ENCODE peak calls at places on chromosomes 1 and 21, in four cellular contexts. B is psoas muscle, S is ACHN, C is T-cell. A is an unnamed sample.

GRCh38 chr1:98055457-98055856 is 134.6 kb upstream of the DPYD start:
- DNase-seq in B (no peak), S (peak; percentile 45), C (no peak), A (no peak)

GRCh38 chr1:236016083-236016482 is 48.8 kb downstream of the NID1 start:
- DNase-seq in B (peak; percentile 67), S (no peak), C (no peak), A (no peak)

GRCh38 chr1:235329139-235329808 is 904 bp downstream of the GGPS1 start:
- DNase-seq in B (no peak), S (peak; percentile 71), C (peak; percentile 58), A (peak; percentile 29)

GRCh38 chr1:214831956-214832355 is 229.0 kb downstream of the CENPF start:
- DNase-seq in B (no peak), S (no peak), C (no peak), A (no peak)

GRCh38 chr1:205505076-205505729 is 734 bp downstream of the CDK18 start:
- DNase-seq in B (no peak), S (peak; percentile 56), C (no peak), A (no peak)

GRCh38 chr1:232355162-232356006 is 274.5 kb downstream of the SIPA1L2 start:
- DNase-seq in B (no peak), S (no peak), C (no peak), A (no peak)

GRCh38 chr1:110067429-110067956 is 3.0 kb downstream of the ALX3 start:
- DNase-seq in B (no peak), S (no peak), C (no peak), A (no peak)

GRCh38 chr1:55500601-55501000 is 285.4 kb upstream of the USP24 start:
- DNase-seq in B (no peak), S (no peak), C (no peak), A (no peak)

GRCh38 chr1:17201201-17202021 is 3.5 kb upstream of the PADI1 start:
- DNase-seq in B (no peak), S (peak; percentile 75), C (peak; percentile 23), A (no peak)

GRCh38 chr1:160261526-160261877 is 847 bp downstream of the DCAF8 start:
- DNase-seq in B (no peak), S (peak; percentile 74), C (peak; percentile 77), A (peak; percentile 63)

GRCh38 chr1:156128749-156129682 is 14.5 kb downstream of the LMNA start:
- DNase-seq in B (peak; percentile 56), S (no peak), C (no peak), A (no peak)

GRCh38 chr1:201739492-201740085 is 89.4 kb upstream of the IPO9 start:
- DNase-seq in B (peak; percentile 46), S (peak; percentile 14), C (peak; percentile 55), A (peak; percentile 31)

GRCh38 chr1:211515090-211516023 is 23.4 kb upstream of the RD3 start:
- DNase-seq in B (peak; percentile 82), S (peak; percentile 99), C (peak; percentile 80), A (peak; percentile 71)

GRCh38 chr1:26570287-26570686 is 40.7 kb downstream of the RPS6KA1 start:
- DNase-seq in B (no peak), S (no peak), C (no peak), A (no peak)

GRCh38 chr1:244988521-244988920 is 124.2 kb upstream of the HNRNPU start:
- DNase-seq in B (no peak), S (no peak), C (no peak), A (no peak)

GRCh38 chr1:206586501-206587445 is 25.5 kb downstream of the EIF2D start:
- DNase-seq in B (no peak), S (no peak), C (no peak), A (no peak)

GRCh38 chr1:57122031-57122430 is 156.2 kb upstream of the C8B start:
- DNase-seq in B (no peak), S (no peak), C (no peak), A (no peak)

GRCh38 chr1:25748531-25749205 is 51.3 kb upstream of the SELENON start:
- DNase-seq in B (no peak), S (no peak), C (no peak), A (no peak)

GRCh38 chr1:209250970-209251636 is 332.4 kb upstream of the CAMK1G start:
- DNase-seq in B (no peak), S (no peak), C (no peak), A (no peak)

GRCh38 chr1:64829411-64830033 is 84.6 kb downstream of the RAVER2 start:
- DNase-seq in B (no peak), S (no peak), C (no peak), A (no peak)

GRCh38 chr1:222815367-222815765 is 527 bp downstream of the DISP1 start:
- DNase-seq in B (no peak), S (peak; percentile 71), C (no peak), A (peak; percentile 9)

GRCh38 chr1:16181887-16182719 is 26.2 kb upstream of the EPHA2 start:
- DNase-seq in B (peak; percentile 84), S (peak; percentile 94), C (no peak), A (no peak)

GRCh38 chr1:153617677-153618076 is 1.6 kb upstream of the S100A14 start:
- DNase-seq in B (peak; percentile 81), S (peak; percentile 77), C (peak; percentile 44), A (peak; percentile 56)

GRCh38 chr21:44870748-44871495 is 2.6 kb downstream of the PTTG1IP start:
- DNase-seq in B (peak; percentile 74), S (peak; percentile 27), C (no peak), A (no peak)

GRCh38 chr1:20470174-20470573 is 15.8 kb downstream of the CAMK2N1 start:
- DNase-seq in B (no peak), S (no peak), C (no peak), A (no peak)

GRCh38 chr1:243849089-243850012 is 692 bp downstream of the AKT3 start:
- DNase-seq in B (peak; percentile 66), S (peak; percentile 67), C (peak; percentile 76), A (peak; percentile 50)

GRCh38 chr1:84836145-84836544 is 56.9 kb downstream of the LPAR3 start:
- DNase-seq in B (no peak), S (no peak), C (no peak), A (no peak)